ENCODE peak calls at places on chromosomes 4 and X, in six cellular contexts. N, K, X, L, R and P are unnamed samples.

GRCh38 chr4:169268951-169269781 is 1.6 kb downstream of the SH3RF1 start:
- DNase-seq in N (no peak), K (no peak), X (peak), L (no peak), R (peak), P (no peak)

GRCh38 chr4:99087887-99088484 is 602 bp downstream of the ADH5 start:
- DNase-seq in N (peak), K (peak), X (peak), L (peak), R (peak), P (no peak)

GRCh38 chr4:79695848-79696247 is 287.8 kb upstream of the GK2 start:
- DNase-seq in N (no peak), K (no peak), X (no peak), L (no peak), R (no peak), P (no peak)

GRCh38 chr4:156576946-156577345 is 394.7 kb downstream of the PDGFC start:
- DNase-seq in N (no peak), K (no peak), X (peak), L (no peak), R (peak), P (no peak)

GRCh38 chrX:153474718-153475117 is 4.3 kb upstream of the HAUS7 start:
- DNase-seq in N (no peak), K (peak), X (peak), L (peak), R (peak), P (no peak)

GRCh38 chrX:11781734-11782370 is 23.8 kb downstream of the MSL3 start:
- DNase-seq in N (no peak), K (no peak), X (no peak), L (no peak), R (no peak), P (no peak)

GRCh38 chrX:96929036-96929435 is 45.3 kb downstream of the RPA4 start:
- DNase-seq in N (no peak), K (no peak), X (no peak), L (no peak), R (no peak), P (no peak)

GRCh38 chrX:120672389-120672788 is 42.5 kb upstream of the C1GALT1C1 start:
- DNase-seq in N (no peak), K (no peak), X (peak), L (peak), R (peak), P (no peak)

GRCh38 chr4:151246742-151247141 is 30.2 kb upstream of the PRSS48 start:
- DNase-seq in N (no peak), K (no peak), X (no peak), L (no peak), R (no peak), P (no peak)

GRCh38 chrX:108285361-108285760 is 152.9 kb downstream of the COL4A6 start:
- DNase-seq in N (no peak), K (no peak), X (peak), L (no peak), R (no peak), P (no peak)

GRCh38 chr4:144732584-144733130 is 86.7 kb downstream of the HHIP start:
- DNase-seq in N (no peak), K (no peak), X (no peak), L (no peak), R (peak), P (no peak)

GRCh38 chrX:136310411-136310810 is 9.6 kb downstream of the ADGRG4 start:
- DNase-seq in N (no peak), K (no peak), X (peak), L (no peak), R (peak), P (no peak)

GRCh38 chrX:151031365-151031975 is 48.3 kb downstream of the HMGB3 start:
- DNase-seq in N (no peak), K (no peak), X (no peak), L (no peak), R (no peak), P (no peak)

GRCh38 chr4:184280104-184280503 is 62.4 kb upstream of the ENPP6 start:
- DNase-seq in N (no peak), K (no peak), X (no peak), L (no peak), R (no peak), P (no peak)

GRCh38 chr4:137530176-137530575 is 2.1 kb downstream of the PCDH18 start:
- DNase-seq in N (no peak), K (no peak), X (peak), L (no peak), R (peak), P (no peak)

GRCh38 chrX:25191403-25191802 is 175.6 kb upstream of the ARX start:
- DNase-seq in N (no peak), K (no peak), X (no peak), L (no peak), R (no peak), P (no peak)

GRCh38 chrX:54978448-54978847 is 15.5 kb downstream of the PFKFB1 start:
- DNase-seq in N (no peak), K (no peak), X (no peak), L (no peak), R (peak), P (no peak)

GRCh38 chr4:145167884-145168283 is 12.5 kb downstream of the OTUD4 start:
- DNase-seq in N (no peak), K (no peak), X (no peak), L (no peak), R (no peak), P (no peak)

GRCh38 chr4:174398728-174399127 is 115.0 kb downstream of the CEP44 start:
- DNase-seq in N (no peak), K (no peak), X (peak), L (no peak), R (peak), P (peak)

GRCh38 chr4:184247421-184247820 is 29.7 kb upstream of the ENPP6 start:
- DNase-seq in N (no peak), K (no peak), X (no peak), L (no peak), R (no peak), P (no peak)

GRCh38 chr4:153207027-153207426 is 2.8 kb downstream of the TRIM2 start:
- DNase-seq in N (no peak), K (no peak), X (no peak), L (no peak), R (no peak), P (no peak)

GRCh38 chrX:117325706-117326105 is 790.9 kb downstream of the KLHL13 start:
- DNase-seq in N (no peak), K (no peak), X (no peak), L (no peak), R (no peak), P (no peak)

GRCh38 chr4:8544741-8545438 is 35.3 kb upstream of the GPR78 start:
- DNase-seq in N (peak), K (no peak), X (peak), L (no peak), R (no peak), P (no peak)

GRCh38 chr4:7939377-7940108 is at the start of gene AFAP1:
- DNase-seq in N (peak), K (peak), X (peak), L (peak), R (peak), P (peak)

GRCh38 chr4:150821641-150822040 is 193.4 kb downstream of the LRBA start:
- DNase-seq in N (no peak), K (no peak), X (no peak), L (no peak), R (peak), P (peak)

GRCh38 chr4:112280657-112281056 is 5.0 kb downstream of the TIFA start:
- DNase-seq in N (no peak), K (no peak), X (no peak), L (no peak), R (no peak), P (no peak)

GRCh38 chrX:3815896-3816664 is 102.6 kb upstream of the PRKX start:
- DNase-seq in N (peak), K (peak), X (peak), L (peak), R (peak), P (no peak)

GRCh38 chr4:82753238-82753637 is 45.4 kb downstream of the SCD5 start:
- DNase-seq in N (no peak), K (peak), X (no peak), L (no peak), R (no peak), P (no peak)

GRCh38 chr4:26858947-26859401 is 1.7 kb upstream of the STIM2 start:
- DNase-seq in N (no peak), K (no peak), X (no peak), L (no peak), R (peak), P (no peak)

GRCh38 chr4:3047464-3048286 is 26.7 kb downstream of the HTT-AS start:
- DNase-seq in N (no peak), K (peak), X (peak), L (peak), R (peak), P (no peak)

GRCh38 chr4:149815743-149816142 is at the start of gene IQCM:
- DNase-seq in N (no peak), K (no peak), X (no peak), L (no peak), R (no peak), P (no peak)

GRCh38 chrX:57900961-57901360 is 9.3 kb downstream of the ZXDA start:
- DNase-seq in N (no peak), K (no peak), X (peak), L (no peak), R (peak), P (no peak)

GRCh38 chrX:63810746-63811145 is 25.7 kb upstream of the ARHGEF9 start:
- DNase-seq in N (no peak), K (no peak), X (no peak), L (no peak), R (no peak), P (peak)

GRCh38 chrX:20026278-20026677 is 35.4 kb upstream of the BCLAF3 start:
- DNase-seq in N (no peak), K (no peak), X (peak), L (no peak), R (peak), P (no peak)

GRCh38 chrX:9595131-9595530 is 130.3 kb downstream of the TBL1X start:
- DNase-seq in N (peak), K (no peak), X (peak), L (no peak), R (peak), P (no peak)

GRCh38 chr4:26613242-26613641 is 29.4 kb downstream of the TBC1D19 start:
- DNase-seq in N (no peak), K (no peak), X (no peak), L (no peak), R (no peak), P (no peak)

GRCh38 chrX:10906861-10907260 is 204.3 kb upstream of the HCCS start:
- DNase-seq in N (no peak), K (no peak), X (no peak), L (no peak), R (peak), P (no peak)

GRCh38 chr4:15598644-15599043 is 56.5 kb downstream of the FBXL5 start:
- DNase-seq in N (no peak), K (no peak), X (peak), L (no peak), R (peak), P (no peak)

GRCh38 chr4:54513231-54513630 is 144.5 kb upstream of the KIT start:
- DNase-seq in N (no peak), K (no peak), X (peak), L (no peak), R (peak), P (no peak)

GRCh38 chr4:162272215-162272614 is 108.4 kb upstream of the FSTL5 start:
- DNase-seq in N (no peak), K (no peak), X (no peak), L (no peak), R (no peak), P (no peak)

DNA sequence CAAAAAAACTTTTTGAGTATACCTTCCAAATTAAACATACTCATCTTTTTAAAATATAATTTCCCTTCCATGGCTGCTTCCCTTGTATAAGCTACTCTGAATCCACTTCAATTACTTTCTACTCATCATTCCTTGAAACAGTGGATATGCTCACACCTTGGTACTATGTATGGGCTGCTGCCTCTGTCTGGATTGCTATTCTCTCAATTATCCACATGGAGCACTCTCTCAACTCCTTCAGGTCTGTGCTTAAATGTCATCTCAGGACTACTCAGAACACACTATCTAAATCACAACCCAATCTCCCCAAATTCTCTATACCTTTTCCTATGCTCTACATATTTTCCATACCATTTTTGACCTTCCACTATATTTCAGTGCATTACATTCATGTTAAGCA is 898.9 kb upstream of the EPHA5 start:
- DNase-seq in N (no peak), K (no peak), X (no peak), L (no peak), R (no peak), P (no peak)
- TF ChIP-seq CTCF in N (no peak), K (no peak), X (no peak), L (no peak), R (no peak), P (peak)

GRCh38 chr4:185654311-185654710 is 119.0 kb upstream of the PDLIM3 start:
- DNase-seq in N (no peak), K (no peak), X (no peak), L (no peak), R (no peak), P (peak)
- H3K4me3 ChIP-seq in N (no peak), K (no peak), X (no peak), L (peak), R (no peak), P (no peak)

GRCh38 chrX:23901805-23902204 is 5.9 kb downstream of the APOO start:
- DNase-seq in N (no peak), K (peak), X (peak), L (no peak), R (peak), P (peak)
- TF ChIP-seq CTCF in N (no peak), K (peak), X (peak), L (peak), R (peak), P (peak)

DNA sequence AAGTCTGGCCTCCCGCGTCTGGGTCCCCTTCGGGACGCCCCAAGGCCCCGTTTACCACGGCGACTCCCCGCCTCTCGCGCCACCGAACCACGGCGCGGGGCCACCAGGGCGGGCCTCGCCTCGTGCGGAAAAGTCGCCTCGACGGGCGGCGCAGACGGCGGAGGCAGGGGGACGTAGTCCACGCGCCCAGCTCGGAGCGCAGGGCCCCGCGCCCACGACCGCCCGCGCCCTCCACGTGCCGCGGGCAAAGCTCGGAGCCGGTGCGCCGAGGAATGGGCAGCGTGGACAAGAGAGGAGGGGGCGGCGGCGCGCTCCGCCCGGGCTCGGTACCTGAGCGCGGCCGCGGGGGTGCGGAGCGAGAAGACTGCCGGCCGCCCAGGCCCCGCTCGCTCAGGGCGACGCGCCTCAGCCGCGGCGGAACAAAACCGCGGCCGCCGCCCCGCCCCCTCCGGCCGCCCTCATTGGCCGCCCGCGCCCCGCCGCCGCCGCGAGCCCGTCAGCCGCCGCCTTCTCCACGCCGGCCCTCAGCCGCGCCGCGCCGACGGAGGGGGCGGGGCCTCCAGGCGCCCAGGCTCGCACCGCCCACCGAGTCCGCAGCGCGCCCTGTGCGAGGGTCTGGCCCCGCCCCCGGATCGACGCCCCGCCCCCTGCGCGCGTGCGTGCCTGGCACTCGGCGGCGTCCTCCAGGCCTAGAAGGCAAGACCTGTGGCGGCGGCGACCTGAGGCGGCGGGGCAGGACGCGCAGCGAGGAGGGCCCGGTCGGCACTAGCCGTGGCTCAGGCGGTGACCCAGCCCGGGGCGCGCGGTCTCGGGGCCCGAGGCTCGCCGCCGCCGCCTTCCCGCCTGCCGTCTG is at the start of gene FAM53A:
- DNase-seq in N (peak), K (peak), X (peak), L (peak), R (peak), P (no peak)
- H3K4me3 ChIP-seq in N (peak), K (peak), X (peak), L (peak), R (peak), P (peak)

GRCh38 chr4:92091335-92091734 is 212.4 kb upstream of the GRID2 start:
- DNase-seq in N (no peak), K (no peak), X (peak), L (no peak), R (no peak), P (no peak)
- TF ChIP-seq CTCF in N (no peak), K (no peak), X (no peak), L (no peak), R (no peak), P (peak)

GRCh38 chrX:40170830-40171512 is 73.2 kb upstream of the BCOR start:
- DNase-seq in N (no peak), K (no peak), X (no peak), L (no peak), R (no peak), P (no peak)

GRCh38 chrX:40168183-40169015 is 70.6 kb upstream of the BCOR start:
- DNase-seq in N (no peak), K (no peak), X (no peak), L (no peak), R (no peak), P (no peak)

GRCh38 chrX:40167240-40168182 is 69.8 kb upstream of the BCOR start:
- DNase-seq in N (no peak), K (peak), X (no peak), L (peak), R (no peak), P (no peak)

GRCh38 chrX:40171513-40172168 is 73.9 kb upstream of the BCOR start:
- DNase-seq in N (no peak), K (no peak), X (peak), L (peak), R (peak), P (no peak)

DNA sequence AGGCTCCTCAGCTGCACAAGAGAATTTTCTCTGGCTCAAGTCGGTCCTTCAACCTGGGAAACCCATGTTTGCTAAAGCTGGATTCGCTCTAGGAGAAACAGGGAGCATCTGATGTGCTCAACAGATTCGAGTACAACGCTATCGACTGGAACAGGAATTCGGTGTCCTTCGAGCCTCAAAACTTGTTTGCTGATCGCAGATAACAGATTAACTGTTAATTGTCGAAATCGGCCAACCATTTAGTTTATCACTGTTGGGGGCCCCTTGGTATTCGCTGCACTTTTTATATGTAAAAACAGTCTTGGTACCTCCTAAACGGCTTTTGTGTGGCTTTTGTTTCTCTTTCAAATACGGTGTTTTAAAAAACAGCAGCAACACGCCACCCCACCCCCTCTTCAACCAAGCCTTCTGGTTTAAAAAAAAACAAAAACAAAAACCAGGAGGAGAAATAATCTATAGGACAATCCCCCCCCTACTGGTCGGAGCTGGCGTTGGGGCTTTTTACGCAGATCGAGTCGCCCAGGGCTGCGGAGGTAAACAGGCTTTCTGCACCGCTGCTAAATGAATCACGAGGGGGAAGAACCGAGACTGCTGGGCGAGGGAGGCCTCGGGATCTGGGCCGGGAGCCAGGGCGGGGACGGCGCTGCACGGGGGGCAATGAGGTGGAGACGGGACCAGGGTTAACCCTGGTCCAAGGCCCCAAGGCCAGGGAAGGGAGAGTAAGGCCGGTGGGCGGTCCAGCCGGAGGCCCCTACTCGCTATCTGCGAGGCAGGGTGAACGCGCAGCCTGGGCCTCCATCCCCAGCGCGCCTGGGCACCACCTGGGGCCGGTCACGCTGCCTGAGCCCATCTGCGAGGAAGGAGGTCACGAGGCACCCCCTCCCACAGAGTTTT is 71.7 kb upstream of the BCOR start:
- DNase-seq in N (no peak), K (peak), X (peak), L (peak), R (peak), P (no peak)
- H3K4me3 ChIP-seq in N (no peak), K (no peak), X (no peak), L (no peak), R (peak), P (no peak)

DNA sequence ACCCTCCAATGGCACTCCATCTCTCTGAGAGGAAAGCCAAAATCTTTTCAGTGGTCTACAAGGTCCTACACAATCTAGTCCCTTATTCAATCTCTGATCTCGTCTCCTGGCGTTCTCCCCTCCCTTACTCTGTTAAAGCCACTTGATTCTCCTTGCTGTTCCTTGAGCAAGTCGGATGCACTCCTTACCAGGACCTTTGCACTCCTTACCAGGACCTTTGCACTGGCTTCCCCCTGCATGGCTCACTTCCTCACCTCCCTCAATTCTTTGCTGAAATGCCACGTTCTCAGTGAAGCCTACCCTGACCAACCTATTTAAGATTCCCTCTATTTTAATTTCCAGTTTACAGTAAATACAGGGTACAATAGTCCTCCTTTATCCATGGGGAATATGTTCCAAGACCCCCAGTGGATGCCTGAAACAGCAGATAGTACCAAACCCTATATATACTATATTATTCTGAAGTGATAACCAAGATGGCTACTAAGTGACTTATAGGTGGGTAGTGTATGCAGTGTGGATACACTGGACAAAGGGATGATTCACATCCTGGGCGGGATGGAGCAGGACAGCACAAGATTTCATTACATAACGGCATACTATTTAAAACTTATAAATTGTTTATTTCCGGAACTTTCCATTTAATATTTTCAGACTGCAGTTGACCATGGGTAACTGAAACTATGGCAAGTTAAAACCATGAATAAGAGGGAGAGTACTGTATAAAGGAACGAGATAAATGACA is 6.5 kb upstream of the DLG3 start:
- DNase-seq in N (no peak), K (no peak), X (no peak), L (no peak), R (no peak), P (no peak)
- TF ChIP-seq CTCF in N (no peak), K (no peak), X (no peak), L (no peak), R (no peak), P (no peak)

GRCh38 chr4:39029752-39030694 is 2.2 kb downstream of the TMEM156 start:
- DNase-seq in N (no peak), K (no peak), X (no peak), L (no peak), R (no peak), P (no peak)
- H3K4me3 ChIP-seq in N (no peak), K (no peak), X (no peak), L (no peak), R (peak), P (no peak)